ENCODE peak calls at places on chromosomes 1 and 21, in eight cellular contexts. B is globus pallidus, I is amygdala, V is cardiac fibroblast, F is nephron progenitor cell, K is neuronal stem cell, D is colonic mucosa, Z is RKO. P is an unnamed sample.

GRCh38 chr1:201362906-201363305 is 14.6 kb downstream of the TNNT2 start:
- DNase-seq in I (no peak), K (no peak), F (no peak), V (no peak), D (no peak), B (no peak), Z (no peak), P (no peak)

GRCh38 chr1:211738709-211739301 is 63.4 kb upstream of the NEK2 start:
- DNase-seq in V (no peak), K (no peak), D (no peak), F (no peak), I (no peak), Z (no peak), B (no peak), P (no peak)

GRCh38 chr1:22826630-22827580 is 116.3 kb downstream of the EPHB2 start:
- DNase-seq in K (no peak), Z (no peak), I (no peak), F (no peak), B (no peak), D (no peak), V (peak), P (peak)

GRCh38 chr21:28540514-28540913 is 452.2 kb downstream of the LTN1 start:
- DNase-seq in V (peak), D (no peak), Z (no peak), B (no peak), F (no peak), K (no peak), I (no peak), P (no peak)

GRCh38 chr1:54403808-54404261 is 2.4 kb downstream of the SSBP3 start:
- DNase-seq in Z (peak), I (no peak), D (no peak), K (no peak), V (peak), F (no peak), B (no peak), P (no peak)

GRCh38 chr21:42040411-42041180 is 30.4 kb upstream of the ZBTB21 start:
- DNase-seq in F (no peak), B (no peak), K (no peak), I (no peak), V (peak), Z (peak), D (no peak), P (no peak)

GRCh38 chr1:79190074-79190473 is 183.5 kb upstream of the ADGRL4 start:
- DNase-seq in V (peak), K (no peak), F (no peak), B (no peak), I (no peak), Z (no peak), D (no peak), P (no peak)

GRCh38 chr1:168340796-168341510 is 60.3 kb downstream of the TBX19 start:
- DNase-seq in F (no peak), D (no peak), I (no peak), K (no peak), Z (no peak), V (no peak), B (peak), P (no peak)

GRCh38 chr1:87064981-87065380 is 150.5 kb downstream of the HS2ST1 start:
- DNase-seq in I (no peak), K (no peak), V (no peak), D (no peak), F (no peak), Z (no peak), B (no peak), P (no peak)

GRCh38 chr1:24380508-24380907 is 33.1 kb downstream of the STPG1 start:
- DNase-seq in K (no peak), Z (no peak), I (no peak), V (no peak), F (no peak), D (peak), B (no peak), P (no peak)

GRCh38 chr1:10646347-10646861 is 150.0 kb downstream of the CASZ1 start:
- DNase-seq in K (no peak), F (no peak), I (no peak), D (peak), B (no peak), Z (peak), V (peak), P (no peak)

GRCh38 chr1:174969977-174970376 is 29.8 kb upstream of the CACYBP start:
- DNase-seq in I (no peak), Z (no peak), B (no peak), F (no peak), D (no peak), K (no peak), V (no peak), P (no peak)